ENCODE peak calls at places on chromosomes 4 and X, in five cellular contexts. B, S, O, J and Z are unnamed samples.

GRCh38 chr4:1210971-1211370 is 38.0 kb downstream of the CTBP1 start:
- DNase-seq in B (no peak), S (no peak), O (no peak), J (no peak), Z (no peak)

GRCh38 chrX:38166478-38167083 is 54.1 kb downstream of the SRPX start:
- DNase-seq in B (no peak), S (peak; percentile 51), O (no peak), J (peak; percentile 50), Z (peak; percentile 35)

GRCh38 chr4:112214397-112215264 is 17.0 kb upstream of the AP1AR start:
- DNase-seq in B (no peak), S (peak; percentile 25), O (no peak), J (peak; percentile 62), Z (peak; percentile 42)

GRCh38 chrX:53223955-53224859 is 800 bp downstream of the KDM5C start:
- DNase-seq in B (no peak), S (peak; percentile 24), O (no peak), J (peak; percentile 38), Z (peak; percentile 70)

GRCh38 chr4:143743591-143743990 is 43.1 kb upstream of the FREM3 start:
- DNase-seq in B (no peak), S (no peak), O (no peak), J (peak; percentile 15), Z (no peak)

GRCh38 chr4:169404959-169405358 is 134.2 kb upstream of the SH3RF1 start:
- DNase-seq in B (peak; percentile 46), S (peak; percentile 78), O (no peak), J (peak; percentile 39), Z (no peak)

GRCh38 chrX:97065973-97066372 is 182.3 kb downstream of the RPA4 start:
- DNase-seq in B (no peak), S (no peak), O (no peak), J (peak; percentile 18), Z (no peak)

GRCh38 chrX:129698150-129698549 is 40.6 kb upstream of the XPNPEP2 start:
- DNase-seq in B (no peak), S (no peak), O (no peak), J (no peak), Z (no peak)

GRCh38 chrX:2538016-2538415 is 37.2 kb upstream of the DHRSX start:
- DNase-seq in B (no peak), S (no peak), O (no peak), J (no peak), Z (no peak)

GRCh38 chrX:119075271-119075670 is 2.5 kb downstream of the CT47C1 start:
- DNase-seq in B (no peak), S (no peak), O (no peak), J (no peak), Z (no peak)

GRCh38 chr4:186032259-186032658 is 36.7 kb upstream of the TLR3 start:
- DNase-seq in B (peak; percentile 61), S (peak; percentile 57), O (no peak), J (peak; percentile 58), Z (no peak)

GRCh38 chr4:7041851-7042696 is 1.1 kb upstream of the TADA2B start:
- DNase-seq in B (peak; percentile 84), S (peak; percentile 58), O (peak; percentile 37), J (no peak), Z (no peak)

GRCh38 chr4:61851126-61851525 is 651.0 kb downstream of the ADGRL3 start:
- DNase-seq in B (no peak), S (no peak), O (no peak), J (no peak), Z (no peak)

GRCh38 chr4:62517721-62518120 is 1317.6 kb downstream of the ADGRL3 start:
- DNase-seq in B (no peak), S (no peak), O (no peak), J (peak; percentile 1), Z (peak; percentile 22)

GRCh38 chrX:40099046-40099968 is 1.5 kb upstream of the BCOR start:
- DNase-seq in B (peak; percentile 87), S (peak; percentile 71), O (peak; percentile 43), J (no peak), Z (no peak)

GRCh38 chr4:156830356-156830755 is 141.2 kb downstream of the PDGFC start:
- DNase-seq in B (no peak), S (no peak), O (no peak), J (peak; percentile 28), Z (peak; percentile 57)

GRCh38 chr4:10164877-10165283 is 48.3 kb upstream of the WDR1 start:
- DNase-seq in B (peak; percentile 83), S (peak; percentile 76), O (peak; percentile 24), J (peak; percentile 70), Z (peak; percentile 26)

GRCh38 chr4:138890921-138891570 is 124.5 kb upstream of the NOCT start:
- DNase-seq in B (no peak), S (no peak), O (no peak), J (no peak), Z (no peak)

GRCh38 chr4:19224820-19225219 is 1026.9 kb upstream of the SLIT2 start:
- DNase-seq in B (no peak), S (peak; percentile 66), O (no peak), J (peak; percentile 56), Z (peak; percentile 59)

GRCh38 chrX:20350598-20350997 is 83.9 kb upstream of the RPS6KA3 start:
- DNase-seq in B (no peak), S (no peak), O (no peak), J (no peak), Z (no peak)

GRCh38 chr4:110184124-110184790 is 14.2 kb downstream of the ELOVL6 start:
- DNase-seq in B (peak; percentile 60), S (peak; percentile 71), O (no peak), J (peak; percentile 66), Z (peak; percentile 67)

GRCh38 chr4:121669163-121669550 is 27.6 kb downstream of the ANXA5 start:
- DNase-seq in B (no peak), S (no peak), O (no peak), J (peak; percentile 48), Z (peak; percentile 75)

GRCh38 chr4:13887010-13887409 is 259.5 kb upstream of the BOD1L1 start:
- DNase-seq in B (no peak), S (no peak), O (no peak), J (no peak), Z (no peak)

GRCh38 chrX:56564921-56565861 is 1.8 kb downstream of the UBQLN2 start:
- DNase-seq in B (no peak), S (peak; percentile 1), O (no peak), J (peak; percentile 12), Z (no peak)

GRCh38 chr4:20311863-20312262 is 60.2 kb downstream of the SLIT2 start:
- DNase-seq in B (no peak), S (no peak), O (no peak), J (peak; percentile 42), Z (peak; percentile 22)

GRCh38 chrX:149504915-149505651 is at the start of gene IDS:
- DNase-seq in B (peak; percentile 93), S (peak; percentile 92), O (peak; percentile 89), J (peak; percentile 86), Z (peak; percentile 86)

GRCh38 chr4:117324851-117325491 is 239.6 kb upstream of the TRAM1L1 start:
- DNase-seq in B (no peak), S (no peak), O (no peak), J (peak; percentile 86), Z (peak; percentile 97)

DNA sequence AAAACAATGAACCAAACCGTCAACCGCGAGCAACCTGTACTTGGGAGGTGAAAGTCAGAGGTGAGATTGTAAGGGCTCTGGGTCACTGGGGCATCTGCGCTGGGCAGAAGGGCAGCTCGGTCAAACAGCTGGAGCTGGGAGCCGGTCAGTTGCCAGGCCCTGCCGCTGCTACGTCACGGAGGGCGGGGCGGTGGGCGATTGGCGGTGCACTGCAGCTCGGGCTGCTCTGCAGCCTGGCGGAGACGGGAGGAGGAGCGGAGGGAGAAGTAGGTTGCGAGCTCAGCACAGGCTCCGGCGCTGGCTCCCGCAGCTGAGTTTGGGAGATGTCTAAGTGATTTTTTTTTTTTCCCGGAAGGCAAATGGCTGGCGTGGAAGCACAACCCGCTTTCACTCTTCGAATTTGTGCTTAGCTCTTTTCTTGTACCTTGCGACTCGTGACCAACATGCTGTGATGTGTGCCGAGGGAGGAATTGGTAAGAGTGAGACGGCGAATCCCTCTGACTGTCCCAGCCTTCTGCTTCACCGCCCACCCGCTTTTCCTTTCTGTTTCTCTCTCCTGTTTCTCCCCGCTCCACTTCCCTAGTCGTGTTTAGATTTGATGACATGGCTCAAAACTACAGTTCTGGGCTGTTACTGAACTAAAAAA is at the start of gene ATP10D:
- DNase-seq in B (peak; percentile 97), S (peak; percentile 94), O (peak; percentile 95), J (peak; percentile 96), Z (peak; percentile 95)
- TF ChIP-seq CTCF in B (peak; percentile 33), S (no peak), O (peak; percentile 27), J (peak; percentile 38), Z (peak; percentile 15)

GRCh38 chr4:73257995-73258667 is 467 bp downstream of the ANKRD17 start:
- DNase-seq in B (no peak), S (peak; percentile 46), O (peak; percentile 34), J (peak; percentile 33), Z (peak; percentile 22)

GRCh38 chr4:73252001-73252400 is 6.6 kb downstream of the ANKRD17 start:
- DNase-seq in B (no peak), S (no peak), O (no peak), J (no peak), Z (no peak)

GRCh38 chr4:73259552-73260140 is 1.0 kb upstream of the ANKRD17 start:
- DNase-seq in B (no peak), S (peak; percentile 21), O (no peak), J (no peak), Z (no peak)

GRCh38 chr4:73258668-73259551 is at the start of gene ANKRD17:
- DNase-seq in B (peak; percentile 97), S (peak; percentile 96), O (peak; percentile 91), J (peak; percentile 94), Z (peak; percentile 97)

GRCh38 chr4:73257242-73257994 is 1.2 kb downstream of the ANKRD17 start:
- DNase-seq in B (peak; percentile 80), S (peak; percentile 68), O (peak; percentile 78), J (peak; percentile 92), Z (peak; percentile 90)
- TF ChIP-seq CTCF in B (peak; percentile 80), S (peak; percentile 58), O (peak; percentile 55), J (peak; percentile 82), Z (peak; percentile 76)

DNA sequence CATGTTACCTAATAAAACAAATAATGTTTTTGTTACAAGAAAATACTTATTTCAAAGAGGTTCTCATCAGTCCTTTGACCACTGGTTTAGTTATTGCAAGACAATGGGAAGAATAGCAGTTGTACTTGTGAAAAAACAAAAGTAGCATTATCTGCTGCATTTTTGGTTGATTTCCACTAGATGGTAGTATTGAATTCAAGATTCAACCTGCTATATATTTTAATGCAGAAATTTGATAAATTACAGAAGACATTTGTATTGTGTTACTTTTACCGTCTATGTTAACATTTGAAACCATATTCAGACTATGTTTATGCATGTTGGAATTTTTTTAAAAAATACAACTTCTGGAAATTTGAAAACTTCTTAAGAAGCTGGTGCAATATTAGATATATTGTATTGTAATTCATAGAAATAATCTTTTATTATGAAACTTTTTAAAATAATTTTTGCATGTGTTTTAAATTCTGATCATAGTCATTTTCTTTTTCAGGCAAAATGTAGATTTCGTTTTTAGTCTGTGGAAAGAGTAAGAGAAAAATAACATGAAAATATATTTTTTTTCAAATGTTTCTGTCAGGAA is 56.4 kb downstream of the SPCS3 start:
- DNase-seq in B (no peak), S (peak; percentile 42), O (no peak), J (peak; percentile 57), Z (peak; percentile 52)
- TF ChIP-seq CTCF in B (peak; percentile 77), S (peak; percentile 63), O (peak; percentile 39), J (peak; percentile 50), Z (peak; percentile 57)

GRCh38 chrX:82676386-82676785 is 831.7 kb upstream of the POU3F4 start:
- DNase-seq in B (no peak), S (peak; percentile 1), O (no peak), J (peak; percentile 18), Z (no peak)
- TF ChIP-seq CTCF in B (peak; percentile 57), S (peak; percentile 25), O (no peak), J (no peak), Z (no peak)

GRCh38 chr4:105473340-105474109 is at the start of gene PPA2:
- DNase-seq in B (peak; percentile 93), S (peak; percentile 85), O (peak; percentile 84), J (peak; percentile 93), Z (peak; percentile 91)
- TF ChIP-seq CTCF in B (no peak), S (no peak), O (no peak), J (no peak), Z (no peak)